ENCODE peak calls at places on chromosomes 12 and 14, in seven cellular contexts. O is renal cortical epithelial cell; A is progenitor cell of endocrine pancreas; R is psoas muscle; J is activated CD4-positive, alpha-beta T cell treated with anti-CD3 and anti-CD28 coated beads, Interleukin-2, amount 50 U/mL, for 1 hour; Y is naive thymus-derived CD4-positive, alpha-beta T cell; V is pancreas. C is an unnamed sample.

GRCh38 chr12:34300376-34301250 is 278.3 kb downstream of the ALG10 start:
- DNase-seq in O (no peak), A (no peak), R (peak), J (no peak), Y (no peak), V (peak), C (no peak)

GRCh38 chr12:21521541-21521940 is 4.6 kb upstream of the SPX start:
- DNase-seq in O (no peak), A (no peak), R (no peak), J (no peak), Y (no peak), V (no peak), C (no peak)

GRCh38 chr14:38211258-38211735 is 3.6 kb downstream of the SSTR1 start:
- DNase-seq in O (no peak), A (no peak), R (peak), J (no peak), Y (no peak), V (peak), C (no peak)

GRCh38 chr14:99532310-99532709 is 51.1 kb downstream of the CCNK start:
- DNase-seq in O (no peak), A (no peak), R (no peak), J (no peak), Y (no peak), V (peak), C (no peak)

GRCh38 chr12:38691164-38691563 is 214.2 kb downstream of the CPNE8 start:
- DNase-seq in O (peak), A (no peak), R (no peak), J (no peak), Y (no peak), V (no peak), C (no peak)

GRCh38 chr12:1834186-1834925 is 14.0 kb downstream of the LRTM2 start:
- DNase-seq in O (no peak), A (no peak), R (peak), J (no peak), Y (no peak), V (peak), C (no peak)

GRCh38 chr12:25759752-25760151 is 198.7 kb upstream of the RASSF8 start:
- DNase-seq in O (no peak), A (no peak), R (no peak), J (no peak), Y (no peak), V (no peak), C (no peak)

GRCh38 chr12:48925218-48925871 is at the start of gene FKBP11:
- DNase-seq in O (no peak), A (peak), R (peak), J (peak), Y (peak), V (peak), C (peak)

GRCh38 chr12:6297170-6297569 is 13.3 kb upstream of the PLEKHG6 start:
- DNase-seq in O (no peak), A (no peak), R (no peak), J (no peak), Y (no peak), V (no peak), C (no peak)

GRCh38 chr12:34403706-34404376 is 381.5 kb downstream of the ALG10 start:
- DNase-seq in O (no peak), A (peak), R (peak), J (no peak), Y (no peak), V (peak), C (no peak)

GRCh38 chr14:99728981-99729451 is 44.9 kb downstream of the CYP46A1 start:
- DNase-seq in O (no peak), A (no peak), R (no peak), J (no peak), Y (no peak), V (no peak), C (no peak)

GRCh38 chr12:40254455-40255085 is 29.8 kb downstream of the LRRK2 start:
- DNase-seq in O (no peak), A (no peak), R (no peak), J (no peak), Y (no peak), V (no peak), C (no peak)

GRCh38 chr14:77276959-77277358 is 6.0 kb upstream of the NGB start:
- DNase-seq in O (no peak), A (no peak), R (no peak), J (no peak), Y (no peak), V (peak), C (no peak)

C was measured in Caki2.